ENCODE peak calls at places on chromosomes 13 and 19, in eight cellular contexts. One of them, this sample, is unnamed.

GRCh38 chr19:19554074-19555023 is 16.3 kb downstream of the CILP2 start:
- DNase-seq in B cell: peak; percentile 77
- DNase-seq in WTC11: peak; percentile 84
- DNase-seq in CD4-positive, alpha-beta T cell: peak; percentile 38
- DNase-seq in HS-5: no peak
- DNase-seq in HTR-8/SVneo: no peak
- DNase-seq in stimulated activated CD8-positive, alpha-beta memory T cell treated with anti-CD3 and anti-CD28 coated beads, Interleukin-4, amount 100 ng/mL, for 24 hours: peak; percentile 39
- DNase-seq in activated T-helper 1 cell treated with Interleukin-2 at 50 U/mL for 16 hours: peak; percentile 37
- DNase-seq in this sample: peak; percentile 12

GRCh38 chr13:110475550-110476219 is 85.8 kb downstream of the RAB20 start:
- DNase-seq in B cell: no peak
- DNase-seq in WTC11: no peak
- DNase-seq in CD4-positive, alpha-beta T cell: no peak
- DNase-seq in HS-5: no peak
- DNase-seq in HTR-8/SVneo: no peak
- DNase-seq in stimulated activated CD8-positive, alpha-beta memory T cell treated with anti-CD3 and anti-CD28 coated beads, Interleukin-4, amount 100 ng/mL, for 24 hours: no peak
- DNase-seq in activated T-helper 1 cell treated with Interleukin-2 at 50 U/mL for 16 hours: no peak
- DNase-seq in this sample: no peak

GRCh38 chr13:41587490-41587889 is 130.1 kb downstream of the RGCC start:
- DNase-seq in B cell: no peak
- DNase-seq in WTC11: peak; percentile 38
- DNase-seq in CD4-positive, alpha-beta T cell: peak; percentile 25
- DNase-seq in HS-5: no peak
- DNase-seq in HTR-8/SVneo: no peak
- DNase-seq in stimulated activated CD8-positive, alpha-beta memory T cell treated with anti-CD3 and anti-CD28 coated beads, Interleukin-4, amount 100 ng/mL, for 24 hours: no peak
- DNase-seq in activated T-helper 1 cell treated with Interleukin-2 at 50 U/mL for 16 hours: no peak
- DNase-seq in this sample: no peak

GRCh38 chr13:110565296-110565695 is 3.8 kb upstream of the RAB20 start:
- DNase-seq in B cell: no peak
- DNase-seq in WTC11: no peak
- DNase-seq in CD4-positive, alpha-beta T cell: no peak
- DNase-seq in HS-5: no peak
- DNase-seq in HTR-8/SVneo: peak; percentile 29
- DNase-seq in stimulated activated CD8-positive, alpha-beta memory T cell treated with anti-CD3 and anti-CD28 coated beads, Interleukin-4, amount 100 ng/mL, for 24 hours: no peak
- DNase-seq in activated T-helper 1 cell treated with Interleukin-2 at 50 U/mL for 16 hours: no peak
- DNase-seq in this sample: no peak

GRCh38 chr13:36880961-36881360 is 39.1 kb downstream of the SMAD9 start:
- DNase-seq in B cell: no peak
- DNase-seq in WTC11: no peak
- DNase-seq in CD4-positive, alpha-beta T cell: no peak
- DNase-seq in HS-5: no peak
- DNase-seq in HTR-8/SVneo: no peak
- DNase-seq in stimulated activated CD8-positive, alpha-beta memory T cell treated with anti-CD3 and anti-CD28 coated beads, Interleukin-4, amount 100 ng/mL, for 24 hours: no peak
- DNase-seq in activated T-helper 1 cell treated with Interleukin-2 at 50 U/mL for 16 hours: no peak
- DNase-seq in this sample: no peak

GRCh38 chr13:20847298-20847697 is 55.2 kb downstream of the XPO4 start:
- DNase-seq in B cell: no peak
- DNase-seq in WTC11: no peak
- DNase-seq in CD4-positive, alpha-beta T cell: no peak
- DNase-seq in HS-5: no peak
- DNase-seq in HTR-8/SVneo: no peak
- DNase-seq in stimulated activated CD8-positive, alpha-beta memory T cell treated with anti-CD3 and anti-CD28 coated beads, Interleukin-4, amount 100 ng/mL, for 24 hours: no peak
- DNase-seq in activated T-helper 1 cell treated with Interleukin-2 at 50 U/mL for 16 hours: no peak
- DNase-seq in this sample: no peak

GRCh38 chr19:30093966-30094770 is 152.1 kb downstream of the URI1 start:
- DNase-seq in B cell: no peak
- DNase-seq in WTC11: no peak
- DNase-seq in CD4-positive, alpha-beta T cell: no peak
- DNase-seq in HS-5: no peak
- DNase-seq in HTR-8/SVneo: no peak
- DNase-seq in stimulated activated CD8-positive, alpha-beta memory T cell treated with anti-CD3 and anti-CD28 coated beads, Interleukin-4, amount 100 ng/mL, for 24 hours: no peak
- DNase-seq in activated T-helper 1 cell treated with Interleukin-2 at 50 U/mL for 16 hours: no peak
- DNase-seq in this sample: no peak

GRCh38 chr19:48325265-48325910 is at the start of gene EMP3:
- DNase-seq in B cell: peak; percentile 90
- DNase-seq in WTC11: peak; percentile 78
- DNase-seq in CD4-positive, alpha-beta T cell: peak; percentile 76
- DNase-seq in HS-5: peak; percentile 66
- DNase-seq in HTR-8/SVneo: peak; percentile 80
- DNase-seq in stimulated activated CD8-positive, alpha-beta memory T cell treated with anti-CD3 and anti-CD28 coated beads, Interleukin-4, amount 100 ng/mL, for 24 hours: peak; percentile 80
- DNase-seq in activated T-helper 1 cell treated with Interleukin-2 at 50 U/mL for 16 hours: peak; percentile 82
- DNase-seq in this sample: peak; percentile 58

GRCh38 chr13:39875583-39875982 is 220.1 kb downstream of the COG6 start:
- DNase-seq in B cell: no peak
- DNase-seq in WTC11: no peak
- DNase-seq in CD4-positive, alpha-beta T cell: no peak
- DNase-seq in HS-5: peak; percentile 15
- DNase-seq in HTR-8/SVneo: no peak
- DNase-seq in stimulated activated CD8-positive, alpha-beta memory T cell treated with anti-CD3 and anti-CD28 coated beads, Interleukin-4, amount 100 ng/mL, for 24 hours: no peak
- DNase-seq in activated T-helper 1 cell treated with Interleukin-2 at 50 U/mL for 16 hours: no peak
- DNase-seq in this sample: peak; percentile 36